ENCODE peak calls at places on chromosomes 11 and 22, in five cellular contexts. P, U, M, T and X are unnamed samples.
A peak's percentile ranks its signal among the peaks of the same experiment; 100 is the strongest.

GRCh38 chr11:83437939-83438338 is 151.8 kb upstream of the CCDC90B start:
- DNase-seq in P (no peak), M (no peak), T (no peak), U (no peak), X (no peak)

GRCh38 chr11:75240381-75241035 is at the start of gene TPBGL:
- DNase-seq in P (no peak), M (no peak), U (peak; percentile 65), T (no peak), X (no peak)

GRCh38 chr11:122436188-122436555 is 219.3 kb upstream of the UBASH3B start:
- DNase-seq in T (no peak), U (no peak), P (no peak), M (no peak), X (no peak)

GRCh38 chr11:47615249-47615648 is 21.0 kb upstream of the C1QTNF4 start:
- DNase-seq in M (no peak), P (no peak), U (no peak), T (no peak), X (no peak)

GRCh38 chr22:19176175-19176630 is 2.3 kb downstream of the SLC25A1 start:
- DNase-seq in P (no peak), U (peak; percentile 60), T (no peak), M (no peak), X (no peak)

GRCh38 chr11:10375280-10376048 is 70.6 kb downstream of the ADM start:
- DNase-seq in P (no peak), T (no peak), M (no peak), U (no peak), X (no peak)

GRCh38 chr11:73359341-73359740 is 16.9 kb upstream of the RELT start:
- DNase-seq in P (no peak), M (no peak), U (no peak), T (no peak), X (no peak)

GRCh38 chr11:8959546-8960166 is 4.6 kb downstream of the TMEM9B start:
- DNase-seq in M (peak; percentile 65), U (peak; percentile 91), P (peak; percentile 67), T (peak; percentile 71), X (peak; percentile 85)

GRCh38 chr11:127994736-127995135 is 592.6 kb downstream of the ETS1 start:
- DNase-seq in U (no peak), T (no peak), P (no peak), M (no peak), X (no peak)

GRCh38 chr11:111639226-111639925 is 37.1 kb downstream of the SIK2 start:
- DNase-seq in T (no peak), M (no peak), U (peak; percentile 53), P (no peak), X (no peak)

GRCh38 chr11:111645657-111646316 is 43.5 kb downstream of the SIK2 start:
- DNase-seq in M (no peak), U (no peak), T (no peak), P (no peak), X (no peak)

GRCh38 chr11:111644922-111645321 is 42.7 kb downstream of the SIK2 start:
- DNase-seq in T (no peak), U (no peak), M (no peak), P (no peak), X (no peak)

GRCh38 chr11:111641339-111642015 is 39.2 kb downstream of the SIK2 start:
- DNase-seq in M (no peak), T (no peak), U (no peak), P (no peak), X (no peak)

GRCh38 chr11:111642521-111642920 is 40.3 kb downstream of the SIK2 start:
- DNase-seq in T (no peak), U (no peak), M (no peak), P (no peak), X (no peak)
- TF ChIP-seq REST in T (no peak), U (no peak), M (no peak), P (no peak), X (no peak)

GRCh38 chr11:120172921-120173705 is 35.2 kb upstream of the TRIM29 start:
- DNase-seq in M (no peak), P (no peak), T (no peak), U (no peak), X (no peak)
- TF ChIP-seq POLR2AphosphoS5 in M (no peak), P (no peak), T (no peak), U (no peak), X (no peak)

DNA sequence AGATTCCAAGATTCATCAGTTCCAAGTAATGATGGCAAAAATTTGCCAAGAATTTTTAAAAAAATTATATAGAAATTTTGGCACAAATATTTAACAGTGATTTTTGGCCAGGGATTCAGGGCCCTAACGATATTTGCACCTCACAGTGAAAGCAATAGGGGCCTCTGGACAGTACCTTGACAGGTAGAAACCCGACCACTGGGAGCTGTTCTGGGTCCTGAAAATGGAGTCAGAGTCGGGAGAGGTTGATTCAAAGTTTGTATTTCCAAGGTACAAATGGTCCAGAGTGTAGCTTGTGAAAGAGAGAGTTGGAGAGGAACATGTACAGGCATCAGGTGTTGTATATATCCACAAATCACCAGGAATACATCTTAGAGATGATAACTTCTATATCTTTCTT is 41.6 kb downstream of the MRGPRX2 start:
- DNase-seq in M (no peak), T (peak; percentile 12), U (peak; percentile 75), P (no peak), X (no peak)
- TF ChIP-seq REST in M (peak; percentile 81), T (peak; percentile 94), U (peak; percentile 79), P (peak; percentile 52), X (no peak)

GRCh38 chr11:46049325-46049860 is 71.9 kb downstream of the PHF21A start:
- DNase-seq in P (no peak), U (no peak), M (no peak), T (no peak), X (no peak)
- TF ChIP-seq POLR2AphosphoS5 in P (no peak), U (no peak), M (no peak), T (no peak), X (no peak)

GRCh38 chr11:117855452-117855851 is 21.0 kb downstream of the FXYD6 start:
- DNase-seq in M (no peak), P (no peak), U (peak; percentile 37), T (no peak), X (no peak)
- TF ChIP-seq REST in M (no peak), P (no peak), U (no peak), T (no peak), X (no peak)

GRCh38 chr22:46737105-46737975 is 712 bp downstream of the CERK start:
- DNase-seq in T (no peak), P (no peak), U (peak; percentile 65), M (no peak), X (no peak)
- TF ChIP-seq POLR2AphosphoS5 in T (no peak), P (no peak), U (no peak), M (no peak), X (no peak)

GRCh38 chr11:42772886-42773285 is 538.9 kb upstream of the API5 start:
- DNase-seq in M (no peak), U (no peak), T (no peak), P (no peak), X (no peak)

GRCh38 chr11:42768576-42768975 is 543.2 kb upstream of the API5 start:
- DNase-seq in P (no peak), M (no peak), U (no peak), T (no peak), X (no peak)

GRCh38 chr11:42766191-42766590 is 545.6 kb upstream of the API5 start:
- DNase-seq in U (no peak), M (no peak), T (no peak), P (no peak), X (no peak)

GRCh38 chr11:42764936-42765335 is 546.9 kb upstream of the API5 start:
- DNase-seq in P (no peak), M (no peak), U (no peak), T (no peak), X (no peak)

DNA sequence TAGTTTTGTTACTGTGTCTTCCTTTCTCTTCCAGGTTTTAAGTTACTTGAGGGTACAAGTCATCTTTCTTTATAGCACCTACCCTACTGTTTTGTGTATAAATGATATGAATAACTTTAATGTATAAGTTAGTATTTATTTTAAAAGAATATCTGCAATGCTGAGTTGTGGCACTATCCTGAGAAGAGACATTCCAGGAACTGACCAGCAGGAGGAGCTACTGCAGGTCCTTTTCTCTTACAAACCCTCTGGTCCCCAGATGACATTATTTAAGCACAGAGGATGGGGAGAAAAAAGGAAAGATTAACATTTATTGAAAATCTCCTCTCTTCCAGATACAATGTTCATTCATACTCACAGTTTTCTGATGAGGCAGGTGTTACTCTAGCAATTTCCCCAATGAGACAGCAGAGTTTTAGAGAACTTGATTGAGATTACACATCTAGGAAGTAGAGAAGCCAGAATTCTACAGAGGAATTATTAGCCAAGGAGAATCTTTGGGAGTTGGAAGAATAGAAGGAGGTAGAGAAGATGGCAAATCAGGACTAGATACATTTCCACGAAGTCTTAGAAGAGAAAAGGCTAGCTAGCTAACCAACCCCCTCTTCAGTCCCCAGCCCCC is 541.2 kb upstream of the API5 start:
- DNase-seq in T (peak; percentile 30), U (peak; percentile 48), M (no peak), P (no peak), X (peak; percentile 8)
- TF ChIP-seq REST in T (no peak), U (no peak), M (no peak), P (no peak), X (no peak)

GRCh38 chr11:95147364-95147905 is 57.8 kb downstream of the ENDOD1 start:
- DNase-seq in U (no peak), P (peak; percentile 34), T (peak; percentile 14), M (no peak), X (no peak)
- TF ChIP-seq POLR2AphosphoS5 in U (no peak), P (peak; percentile 27), T (no peak), M (no peak), X (no peak)